ENCODE peak calls at places on chromosomes 2 and 18, in four cellular contexts. N, P, C and V are unnamed samples.

GRCh38 chr2:219175928-219176817 is 552 bp downstream of the CNPPD1 start:
- DNase-seq in C (peak), N (peak), P (peak), V (no peak)

GRCh38 chr18:67467188-67467587 is 49.3 kb downstream of the DSEL start:
- DNase-seq in C (no peak), P (no peak), N (no peak), V (no peak)

GRCh38 chr18:38751897-38752296 is 1186.3 kb upstream of the CELF4 start:
- DNase-seq in P (no peak), C (no peak), N (no peak), V (no peak)

GRCh38 chr2:238441262-238442114 is 14.8 kb downstream of the ASB1 start:
- DNase-seq in C (no peak), P (no peak), N (no peak), V (peak)

GRCh38 chr2:46979611-46980010 is 64.0 kb upstream of the MCFD2 start:
- DNase-seq in P (no peak), N (no peak), C (no peak), V (no peak)

GRCh38 chr2:33292981-33293586 is 183.4 kb upstream of the RASGRP3 start:
- DNase-seq in P (no peak), N (no peak), C (no peak), V (no peak)

GRCh38 chr2:233600361-233600760 is 17.1 kb upstream of the UGT1A8 start:
- DNase-seq in C (no peak), N (no peak), P (no peak), V (no peak)

GRCh38 chr2:15691586-15692310 is 100.1 kb downstream of the DDX1 start:
- DNase-seq in P (no peak), N (no peak), C (no peak), V (no peak)

GRCh38 chr2:209425082-209426071 is 1.5 kb downstream of the MAP2 start:
- DNase-seq in N (no peak), C (no peak), P (peak), V (peak)

GRCh38 chr2:169131587-169132512 is 62.5 kb downstream of the DHRS9 start:
- DNase-seq in N (no peak), P (peak), C (peak), V (peak)

GRCh38 chr2:98465456-98466201 is 21.0 kb downstream of the INPP4A start:
- DNase-seq in P (no peak), C (peak), N (no peak), V (no peak)

GRCh38 chr2:239251971-239252370 is 148.8 kb downstream of the HDAC4 start:
- DNase-seq in N (no peak), C (no peak), P (no peak), V (no peak)

GRCh38 chr2:119008108-119008507 is 66.1 kb downstream of the MARCO start:
- DNase-seq in P (peak), N (no peak), C (peak), V (peak)

GRCh38 chr2:88281302-88282217 is 111.4 kb downstream of the THNSL2 start:
- DNase-seq in C (no peak), N (no peak), P (no peak), V (no peak)

GRCh38 chr18:3466051-3466450 is 16.1 kb downstream of the TGIF1 start:
- DNase-seq in P (no peak), C (no peak), N (no peak), V (no peak)

GRCh38 chr2:3602553-3603339 is 7.8 kb downstream of the COLEC11 start:
- DNase-seq in N (no peak), C (no peak), P (no peak), V (no peak)

GRCh38 chr2:158457826-158458616 is 1.3 kb downstream of the PKP4 start:
- DNase-seq in P (peak), N (peak), C (peak), V (peak)

GRCh38 chr2:180017764-180018163 is 10.7 kb upstream of the CWC22 start:
- DNase-seq in N (no peak), C (no peak), P (no peak), V (no peak)
- TF ChIP-seq HMGXB4 in N (no peak), C (no peak), P (no peak), V (no peak)

DNA sequence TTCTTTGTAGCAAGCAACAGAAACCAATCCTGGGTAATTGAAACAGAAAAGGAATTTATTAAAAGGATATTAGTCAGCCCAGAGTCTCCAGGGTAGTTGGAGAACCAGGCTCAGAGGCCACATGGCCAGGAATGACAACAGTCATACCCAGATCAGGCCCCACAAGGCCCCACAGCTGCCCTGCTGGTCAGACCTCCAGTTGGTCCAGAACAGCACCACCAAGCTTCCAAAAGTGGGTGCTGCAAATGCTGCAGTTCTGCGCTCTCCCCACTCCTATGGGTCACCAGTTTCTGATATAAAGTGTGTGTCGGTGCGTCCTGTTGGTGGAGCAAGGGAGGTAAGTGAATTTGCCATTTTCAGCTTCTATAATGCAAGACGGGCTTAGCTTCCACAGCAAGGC is 29.9 kb downstream of the KLHL29 start:
- DNase-seq in C (peak), P (no peak), N (peak), V (peak)
- TF ChIP-seq CTCF in C (peak), P (no peak), N (peak), V (peak)

GRCh38 chr18:46335551-46336059 is 231.4 kb downstream of the HAUS1 start:
- DNase-seq in C (no peak), P (no peak), N (peak), V (no peak)
- TF ChIP-seq HMGXB4 in C (no peak), P (no peak), N (no peak), V (no peak)

DNA sequence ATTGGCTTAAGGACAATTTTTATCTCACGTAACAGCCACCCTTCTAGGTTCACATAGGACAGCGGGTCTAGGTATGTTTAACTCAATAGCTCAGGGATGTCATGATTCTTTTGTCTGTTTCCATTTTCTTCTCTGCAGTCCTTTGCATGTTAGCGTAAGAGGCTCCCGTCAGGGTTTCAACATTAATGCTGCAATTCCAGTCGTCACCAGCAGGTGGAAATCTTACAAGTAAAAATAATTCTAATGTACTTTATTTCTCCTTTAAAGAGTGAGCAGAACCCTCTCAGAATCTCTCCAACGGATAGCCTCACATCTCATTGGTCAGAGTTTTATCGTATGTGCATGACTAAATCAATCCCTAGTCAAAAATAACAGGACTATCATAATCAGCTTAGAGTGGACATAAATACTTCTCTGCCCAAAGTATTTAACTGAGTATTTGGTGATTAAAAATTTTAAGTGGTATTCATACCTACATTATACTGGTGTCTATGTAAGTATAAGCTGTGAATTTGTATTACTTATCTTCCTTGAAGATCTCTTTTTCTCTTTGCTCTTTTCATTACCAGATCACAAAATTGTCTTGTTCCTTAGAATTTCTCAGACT is 487.2 kb upstream of the GCFC2 start:
- DNase-seq in P (no peak), C (peak), N (peak), V (peak)
- TF ChIP-seq CTCF in P (peak), C (peak), N (peak), V (peak)

GRCh38 chr18:58213445-58213844 is 169.4 kb downstream of the NEDD4L start:
- DNase-seq in C (no peak), P (no peak), N (no peak), V (no peak)
- TF ChIP-seq HMGXB4 in C (no peak), P (no peak), N (no peak), V (no peak)

GRCh38 chr18:11362856-11363255 is 213.5 kb upstream of the PIEZO2 start:
- DNase-seq in P (no peak), N (no peak), C (no peak), V (no peak)

GRCh38 chr18:11357678-11358077 is 208.3 kb upstream of the PIEZO2 start:
- DNase-seq in C (no peak), N (no peak), P (no peak), V (no peak)
- TF ChIP-seq CTCF in C (no peak), N (no peak), P (no peak), V (no peak)

GRCh38 chr2:166373951-166374350 is 1.8 kb downstream of the SCN9A start:
- DNase-seq in N (no peak), C (peak), P (peak), V (peak)
- TF ChIP-seq HMGXB4 in N (no peak), C (no peak), P (no peak), V (no peak)

DNA sequence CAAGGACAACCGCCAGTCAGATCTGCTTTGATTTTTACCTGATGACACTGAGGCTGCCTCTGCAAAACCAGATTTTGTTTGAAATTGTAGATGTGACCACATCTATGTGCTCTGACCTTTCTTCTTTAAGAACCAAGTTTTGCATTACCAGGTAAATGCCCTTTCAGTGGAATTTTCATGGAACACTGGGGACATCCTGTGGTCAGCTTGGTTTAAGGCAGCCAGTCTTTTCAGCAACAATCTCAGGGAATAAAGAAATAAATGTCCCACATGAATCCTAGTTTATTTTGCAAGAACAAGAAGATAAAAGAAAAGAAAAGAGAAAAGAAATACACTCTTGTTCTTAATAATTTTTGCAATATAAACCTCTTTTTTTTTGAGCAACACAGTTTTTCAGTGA is 90.6 kb downstream of the POU3F3 start:
- DNase-seq in N (peak), P (peak), C (peak), V (peak)
- TF ChIP-seq CTCF in N (no peak), P (peak), C (peak), V (peak)